ENCODE peak calls at places on chromosome 14, in seven cellular contexts. One of them, this sample, is unnamed.

GRCh38 chr14:64478634-64479250 is 13.4 kb downstream of the AKAP5 start:
- DNase-seq in HCT116: no peak
- DNase-seq in GM12864: no peak
- DNase-seq in WERI-Rb-1: no peak
- DNase-seq in HFFc6: no peak
- DNase-seq in choroid plexus epithelial cell: peak; percentile 55
- DNase-seq in ascending aorta: no peak
- DNase-seq in this sample: no peak

GRCh38 chr14:71203306-71203705 is 296.0 kb downstream of the PCNX1 start:
- DNase-seq in HCT116: no peak
- DNase-seq in GM12864: no peak
- DNase-seq in WERI-Rb-1: no peak
- DNase-seq in HFFc6: peak; percentile 40
- DNase-seq in choroid plexus epithelial cell: no peak
- DNase-seq in ascending aorta: no peak
- DNase-seq in this sample: no peak

GRCh38 chr14:92456215-92457017 is 57.2 kb upstream of the RIN3 start:
- DNase-seq in HCT116: peak; percentile 50
- DNase-seq in GM12864: peak; percentile 25
- DNase-seq in WERI-Rb-1: peak; percentile 80
- DNase-seq in HFFc6: peak; percentile 65
- DNase-seq in choroid plexus epithelial cell: peak; percentile 86
- DNase-seq in ascending aorta: no peak
- DNase-seq in this sample: peak; percentile 61

GRCh38 chr14:61659582-61659981 is 35.7 kb upstream of the HIF1A start:
- DNase-seq in HCT116: no peak
- DNase-seq in GM12864: no peak
- DNase-seq in WERI-Rb-1: no peak
- DNase-seq in HFFc6: no peak
- DNase-seq in choroid plexus epithelial cell: peak; percentile 45
- DNase-seq in ascending aorta: no peak
- DNase-seq in this sample: no peak

GRCh38 chr14:53955671-53956426 is 776 bp downstream of the BMP4 start:
- DNase-seq in HCT116: no peak
- DNase-seq in GM12864: no peak
- DNase-seq in WERI-Rb-1: no peak
- DNase-seq in HFFc6: no peak
- DNase-seq in choroid plexus epithelial cell: no peak
- DNase-seq in ascending aorta: no peak
- DNase-seq in this sample: peak; percentile 59

GRCh38 chr14:34137001-34137400 is 186.1 kb upstream of the EGLN3 start:
- DNase-seq in HCT116: no peak
- DNase-seq in GM12864: no peak
- DNase-seq in WERI-Rb-1: no peak
- DNase-seq in HFFc6: no peak
- DNase-seq in choroid plexus epithelial cell: peak; percentile 4
- DNase-seq in ascending aorta: no peak
- DNase-seq in this sample: no peak

GRCh38 chr14:101587403-101587998 is 26.2 kb downstream of the DIO3 start:
- DNase-seq in HCT116: no peak
- DNase-seq in GM12864: no peak
- DNase-seq in WERI-Rb-1: peak; percentile 79
- DNase-seq in HFFc6: no peak
- DNase-seq in choroid plexus epithelial cell: no peak
- DNase-seq in ascending aorta: no peak
- DNase-seq in this sample: peak; percentile 24

GRCh38 chr14:35332517-35333346 is 40.5 kb downstream of the PSMA6 start:
- DNase-seq in HCT116: no peak
- DNase-seq in GM12864: no peak
- DNase-seq in WERI-Rb-1: no peak
- DNase-seq in HFFc6: no peak
- DNase-seq in choroid plexus epithelial cell: no peak
- DNase-seq in ascending aorta: no peak
- DNase-seq in this sample: no peak

GRCh38 chr14:105039458-105040205 is 18.7 kb upstream of the CDCA4 start:
- DNase-seq in HCT116: no peak
- DNase-seq in GM12864: no peak
- DNase-seq in WERI-Rb-1: peak; percentile 66
- DNase-seq in HFFc6: no peak
- DNase-seq in choroid plexus epithelial cell: no peak
- DNase-seq in ascending aorta: no peak
- DNase-seq in this sample: no peak

GRCh38 chr14:21997300-21997699 is 323.7 kb upstream of the OR4E1 start:
- DNase-seq in HCT116: peak; percentile 31
- DNase-seq in GM12864: no peak
- DNase-seq in WERI-Rb-1: no peak
- DNase-seq in HFFc6: no peak
- DNase-seq in choroid plexus epithelial cell: peak; percentile 19
- DNase-seq in ascending aorta: no peak
- DNase-seq in this sample: no peak

GRCh38 chr14:96090441-96091148 is 51.4 kb downstream of the C14orf132 start:
- DNase-seq in HCT116: no peak
- DNase-seq in GM12864: no peak
- DNase-seq in WERI-Rb-1: peak; percentile 64
- DNase-seq in HFFc6: peak; percentile 38
- DNase-seq in choroid plexus epithelial cell: peak; percentile 53
- DNase-seq in ascending aorta: no peak
- DNase-seq in this sample: peak; percentile 37

GRCh38 chr14:92464716-92465115 is 48.9 kb upstream of the RIN3 start:
- DNase-seq in HCT116: no peak
- DNase-seq in GM12864: no peak
- DNase-seq in WERI-Rb-1: no peak
- DNase-seq in HFFc6: no peak
- DNase-seq in choroid plexus epithelial cell: no peak
- DNase-seq in ascending aorta: no peak
- DNase-seq in this sample: no peak

GRCh38 chr14:67859169-67859749 is 39.7 kb downstream of the RAD51B start:
- DNase-seq in HCT116: no peak
- DNase-seq in GM12864: no peak
- DNase-seq in WERI-Rb-1: no peak
- DNase-seq in HFFc6: no peak
- DNase-seq in choroid plexus epithelial cell: no peak
- DNase-seq in ascending aorta: no peak
- DNase-seq in this sample: no peak

GRCh38 chr14:56760164-56760914 is 49.9 kb downstream of the OTX2 start:
- DNase-seq in HCT116: no peak
- DNase-seq in GM12864: no peak
- DNase-seq in WERI-Rb-1: peak; percentile 74
- DNase-seq in HFFc6: no peak
- DNase-seq in choroid plexus epithelial cell: no peak
- DNase-seq in ascending aorta: no peak
- DNase-seq in this sample: no peak

GRCh38 chr14:89327771-89328212 is 89.2 kb downstream of the FOXN3 start:
- DNase-seq in HCT116: no peak
- DNase-seq in GM12864: no peak
- DNase-seq in WERI-Rb-1: no peak
- DNase-seq in HFFc6: peak; percentile 47
- DNase-seq in choroid plexus epithelial cell: peak; percentile 20
- DNase-seq in ascending aorta: no peak
- DNase-seq in this sample: no peak

GRCh38 chr14:56117765-56118610 is at the start of gene PELI2:
- DNase-seq in HCT116: peak; percentile 15
- DNase-seq in GM12864: no peak
- DNase-seq in WERI-Rb-1: peak; percentile 63
- DNase-seq in HFFc6: peak; percentile 51
- DNase-seq in choroid plexus epithelial cell: peak; percentile 71
- DNase-seq in ascending aorta: no peak
- DNase-seq in this sample: peak; percentile 82

GRCh38 chr14:66944872-66945271 is 244.4 kb upstream of the GARIN2 start:
- DNase-seq in HCT116: peak; percentile 15
- DNase-seq in GM12864: no peak
- DNase-seq in WERI-Rb-1: no peak
- DNase-seq in HFFc6: peak; percentile 29
- DNase-seq in choroid plexus epithelial cell: peak; percentile 50
- DNase-seq in ascending aorta: no peak
- DNase-seq in this sample: peak; percentile 16

GRCh38 chr14:105496831-105497591 is 6.0 kb downstream of the TEDC1 start:
- DNase-seq in HCT116: no peak
- DNase-seq in GM12864: no peak
- DNase-seq in WERI-Rb-1: no peak
- DNase-seq in HFFc6: no peak
- DNase-seq in choroid plexus epithelial cell: no peak
- DNase-seq in ascending aorta: no peak
- DNase-seq in this sample: no peak

GRCh38 chr14:38342803-38343202 is 86.9 kb upstream of the CLEC14A start:
- DNase-seq in HCT116: no peak
- DNase-seq in GM12864: no peak
- DNase-seq in WERI-Rb-1: no peak
- DNase-seq in HFFc6: peak; percentile 96
- DNase-seq in choroid plexus epithelial cell: peak; percentile 63
- DNase-seq in ascending aorta: no peak
- DNase-seq in this sample: no peak

GRCh38 chr14:95703805-95704204 is 10.1 kb downstream of the TCL1A start:
- DNase-seq in HCT116: no peak
- DNase-seq in GM12864: no peak
- DNase-seq in WERI-Rb-1: no peak
- DNase-seq in HFFc6: no peak
- DNase-seq in choroid plexus epithelial cell: no peak
- DNase-seq in ascending aorta: no peak
- DNase-seq in this sample: no peak

GRCh38 chr14:59482120-59482434 is 2.1 kb downstream of the L3HYPDH start:
- DNase-seq in HCT116: no peak
- DNase-seq in GM12864: no peak
- DNase-seq in WERI-Rb-1: no peak
- DNase-seq in HFFc6: no peak
- DNase-seq in choroid plexus epithelial cell: no peak
- DNase-seq in ascending aorta: no peak
- DNase-seq in this sample: no peak

GRCh38 chr14:23751591-23751990 is 115.4 kb downstream of the DHRS2 start:
- DNase-seq in HCT116: no peak
- DNase-seq in GM12864: no peak
- DNase-seq in WERI-Rb-1: no peak
- DNase-seq in HFFc6: no peak
- DNase-seq in choroid plexus epithelial cell: no peak
- DNase-seq in ascending aorta: no peak
- DNase-seq in this sample: no peak

GRCh38 chr14:78897443-78897842 is 727.3 kb downstream of the NRXN3 start:
- DNase-seq in HCT116: no peak
- DNase-seq in GM12864: no peak
- DNase-seq in WERI-Rb-1: no peak
- DNase-seq in HFFc6: no peak
- DNase-seq in choroid plexus epithelial cell: no peak
- DNase-seq in ascending aorta: no peak
- DNase-seq in this sample: no peak

GRCh38 chr14:78904094-78904493 is 733.9 kb downstream of the NRXN3 start:
- DNase-seq in HCT116: no peak
- DNase-seq in GM12864: no peak
- DNase-seq in WERI-Rb-1: no peak
- DNase-seq in HFFc6: no peak
- DNase-seq in choroid plexus epithelial cell: peak; percentile 2
- DNase-seq in ascending aorta: no peak
- DNase-seq in this sample: no peak

DNA sequence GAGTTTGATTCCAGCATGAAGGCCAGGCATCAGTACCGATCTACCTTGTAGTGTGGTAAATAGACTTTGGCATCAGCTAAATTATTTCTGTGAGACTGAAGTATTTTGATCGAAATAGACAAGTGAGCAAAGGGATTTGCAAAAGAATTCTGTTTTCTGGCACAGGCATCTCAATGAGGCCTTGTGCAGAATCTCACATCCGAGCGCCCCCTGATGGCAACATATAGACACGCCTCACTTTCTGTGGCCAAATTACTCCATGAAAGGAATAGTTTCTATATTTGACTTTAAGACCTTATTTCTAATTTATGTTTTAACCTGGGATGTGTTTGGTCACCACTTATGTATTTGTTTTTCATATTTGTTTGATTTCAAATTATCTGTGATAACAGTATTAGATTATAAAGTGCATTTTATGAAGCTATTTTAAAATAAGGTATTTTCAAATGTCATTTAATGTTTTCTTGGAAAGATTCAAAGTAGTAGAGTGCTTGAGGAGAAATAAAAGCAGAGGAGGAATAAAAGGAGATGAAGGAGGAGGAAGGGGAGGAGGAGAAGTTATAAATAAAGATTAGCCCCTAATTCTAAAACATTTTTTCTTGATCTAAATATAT is 731.9 kb downstream of the NRXN3 start:
- DNase-seq in HCT116: no peak
- DNase-seq in GM12864: no peak
- DNase-seq in WERI-Rb-1: peak; percentile 59
- DNase-seq in HFFc6: peak; percentile 24
- DNase-seq in choroid plexus epithelial cell: peak; percentile 78
- DNase-seq in ascending aorta: no peak
- DNase-seq in this sample: peak; percentile 66
- TF ChIP-seq CTCF in HCT116: peak; percentile 56
- TF ChIP-seq CTCF in GM12864: peak; percentile 69
- TF ChIP-seq CTCF in WERI-Rb-1: peak; percentile 69
- TF ChIP-seq CTCF in HFFc6: peak; percentile 83
- TF ChIP-seq CTCF in choroid plexus epithelial cell: peak; percentile 85
- TF ChIP-seq CTCF in ascending aorta: peak; percentile 35
- TF ChIP-seq CTCF in this sample: peak; percentile 85

GRCh38 chr14:46920542-46920941 is 269.0 kb upstream of the RPL10L start:
- DNase-seq in HCT116: no peak
- DNase-seq in GM12864: no peak
- DNase-seq in WERI-Rb-1: no peak
- DNase-seq in HFFc6: no peak
- DNase-seq in choroid plexus epithelial cell: no peak
- DNase-seq in ascending aorta: no peak
- DNase-seq in this sample: no peak
- TF ChIP-seq CTCF in HCT116: peak; percentile 8
- TF ChIP-seq CTCF in GM12864: no peak
- TF ChIP-seq CTCF in WERI-Rb-1: no peak
- TF ChIP-seq CTCF in HFFc6: peak; percentile 11
- TF ChIP-seq CTCF in choroid plexus epithelial cell: no peak
- TF ChIP-seq CTCF in ascending aorta: no peak
- TF ChIP-seq CTCF in this sample: peak; percentile 30

GRCh38 chr14:97336179-97336578 is 539.0 kb downstream of the VRK1 start:
- DNase-seq in HCT116: no peak
- DNase-seq in GM12864: no peak
- DNase-seq in WERI-Rb-1: no peak
- DNase-seq in HFFc6: no peak
- DNase-seq in choroid plexus epithelial cell: no peak
- DNase-seq in ascending aorta: no peak
- DNase-seq in this sample: no peak
- TF ChIP-seq CTCF in HCT116: no peak
- TF ChIP-seq CTCF in GM12864: no peak
- TF ChIP-seq CTCF in WERI-Rb-1: no peak
- TF ChIP-seq CTCF in HFFc6: no peak
- TF ChIP-seq CTCF in choroid plexus epithelial cell: no peak
- TF ChIP-seq CTCF in ascending aorta: no peak
- TF ChIP-seq CTCF in this sample: no peak

DNA sequence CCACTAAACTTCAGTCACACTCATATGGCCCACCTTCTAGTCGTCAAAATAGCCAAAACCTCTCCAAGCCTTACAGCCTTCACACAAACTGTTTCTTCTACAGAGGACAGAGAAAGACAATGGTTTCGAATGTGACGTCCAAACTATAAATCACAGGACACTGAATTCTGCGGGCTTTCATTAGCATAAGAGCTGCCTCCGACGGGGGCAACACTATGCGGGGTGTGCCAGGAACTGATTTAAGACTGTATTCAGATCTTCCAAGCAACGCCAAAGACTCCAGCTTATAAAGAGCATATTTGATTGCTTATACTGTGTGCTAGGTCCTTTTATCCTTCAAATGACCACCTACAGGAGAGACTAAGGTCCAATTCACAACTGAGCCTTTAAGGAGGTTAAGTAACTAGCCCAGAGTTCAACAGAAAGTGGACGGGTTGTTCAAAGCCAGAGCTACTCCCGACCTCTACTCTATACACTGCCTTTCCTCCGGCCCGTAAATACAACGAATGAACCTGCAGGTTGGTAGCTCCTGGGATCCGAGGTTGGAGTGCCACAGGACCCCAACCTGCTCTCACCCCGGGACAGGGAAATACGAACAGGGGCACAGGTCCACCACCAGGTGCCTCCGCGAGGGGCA is 574 bp downstream of the L2HGDH start:
- DNase-seq in HCT116: no peak
- DNase-seq in GM12864: no peak
- DNase-seq in WERI-Rb-1: no peak
- DNase-seq in HFFc6: no peak
- DNase-seq in choroid plexus epithelial cell: peak; percentile 29
- DNase-seq in ascending aorta: no peak
- DNase-seq in this sample: peak; percentile 26
- TF ChIP-seq CTCF in HCT116: peak; percentile 54
- TF ChIP-seq CTCF in GM12864: peak; percentile 55
- TF ChIP-seq CTCF in WERI-Rb-1: peak; percentile 84
- TF ChIP-seq CTCF in HFFc6: no peak
- TF ChIP-seq CTCF in choroid plexus epithelial cell: peak; percentile 43
- TF ChIP-seq CTCF in ascending aorta: peak; percentile 55
- TF ChIP-seq CTCF in this sample: peak; percentile 43